ENCODE peak calls at places on chromosome 1, in seven cellular contexts. One of them, this sample, is unnamed.

GRCh38 chr1:103084176-103084575 is 24.1 kb downstream of the COL11A1 start:
- DNase-seq in right atrium auricular region: no peak
- DNase-seq in AG09309: no peak
- DNase-seq in Right ventricle myocardium superior: no peak
- DNase-seq in stimulated activated CD8-positive, alpha-beta memory T cell treated with anti-CD3 and anti-CD28 coated beads, Interleukin-15, amount 100 ng/mL, for 24 hours: no peak
- DNase-seq in epithelial cell of esophagus: no peak
- DNase-seq in heart left ventricle: no peak
- DNase-seq in this sample: no peak

GRCh38 chr1:117067528-117068370 is 7.6 kb downstream of the TTF2 start:
- DNase-seq in AG09309: no peak
- DNase-seq in heart left ventricle: peak; percentile 43
- DNase-seq in epithelial cell of esophagus: peak; percentile 66
- DNase-seq in Right ventricle myocardium superior: peak; percentile 53
- DNase-seq in right atrium auricular region: peak; percentile 67
- DNase-seq in stimulated activated CD8-positive, alpha-beta memory T cell treated with anti-CD3 and anti-CD28 coated beads, Interleukin-15, amount 100 ng/mL, for 24 hours: no peak
- DNase-seq in this sample: no peak

GRCh38 chr1:157852476-157852875 is 10.9 kb upstream of the CD5L start:
- DNase-seq in heart left ventricle: no peak
- DNase-seq in Right ventricle myocardium superior: no peak
- DNase-seq in right atrium auricular region: no peak
- DNase-seq in stimulated activated CD8-positive, alpha-beta memory T cell treated with anti-CD3 and anti-CD28 coated beads, Interleukin-15, amount 100 ng/mL, for 24 hours: no peak
- DNase-seq in AG09309: no peak
- DNase-seq in epithelial cell of esophagus: peak; percentile 73
- DNase-seq in this sample: no peak

GRCh38 chr1:205052689-205053088 is 9.7 kb downstream of the CNTN2 start:
- DNase-seq in AG09309: no peak
- DNase-seq in heart left ventricle: no peak
- DNase-seq in stimulated activated CD8-positive, alpha-beta memory T cell treated with anti-CD3 and anti-CD28 coated beads, Interleukin-15, amount 100 ng/mL, for 24 hours: no peak
- DNase-seq in Right ventricle myocardium superior: no peak
- DNase-seq in right atrium auricular region: no peak
- DNase-seq in epithelial cell of esophagus: no peak
- DNase-seq in this sample: no peak

GRCh38 chr1:89739844-89740216 is 81.0 kb upstream of the LRRC8D start:
- DNase-seq in Right ventricle myocardium superior: no peak
- DNase-seq in stimulated activated CD8-positive, alpha-beta memory T cell treated with anti-CD3 and anti-CD28 coated beads, Interleukin-15, amount 100 ng/mL, for 24 hours: no peak
- DNase-seq in right atrium auricular region: no peak
- DNase-seq in AG09309: no peak
- DNase-seq in heart left ventricle: no peak
- DNase-seq in epithelial cell of esophagus: no peak
- DNase-seq in this sample: no peak

GRCh38 chr1:13662498-13662897 is 37.5 kb upstream of the PRDM2 start:
- DNase-seq in AG09309: peak; percentile 48
- DNase-seq in right atrium auricular region: peak; percentile 63
- DNase-seq in heart left ventricle: no peak
- DNase-seq in Right ventricle myocardium superior: no peak
- DNase-seq in epithelial cell of esophagus: no peak
- DNase-seq in stimulated activated CD8-positive, alpha-beta memory T cell treated with anti-CD3 and anti-CD28 coated beads, Interleukin-15, amount 100 ng/mL, for 24 hours: no peak
- DNase-seq in this sample: no peak

GRCh38 chr1:211925016-211925415 is 94.5 kb upstream of the LPGAT1 start:
- DNase-seq in AG09309: no peak
- DNase-seq in right atrium auricular region: no peak
- DNase-seq in epithelial cell of esophagus: peak; percentile 74
- DNase-seq in stimulated activated CD8-positive, alpha-beta memory T cell treated with anti-CD3 and anti-CD28 coated beads, Interleukin-15, amount 100 ng/mL, for 24 hours: no peak
- DNase-seq in heart left ventricle: no peak
- DNase-seq in Right ventricle myocardium superior: no peak
- DNase-seq in this sample: no peak

GRCh38 chr1:205032512-205032911 is 10.5 kb upstream of the CNTN2 start:
- DNase-seq in AG09309: no peak
- DNase-seq in heart left ventricle: no peak
- DNase-seq in Right ventricle myocardium superior: no peak
- DNase-seq in stimulated activated CD8-positive, alpha-beta memory T cell treated with anti-CD3 and anti-CD28 coated beads, Interleukin-15, amount 100 ng/mL, for 24 hours: no peak
- DNase-seq in epithelial cell of esophagus: no peak
- DNase-seq in right atrium auricular region: no peak
- DNase-seq in this sample: no peak

GRCh38 chr1:221806984-221807383 is 65.1 kb upstream of the DUSP10 start:
- DNase-seq in heart left ventricle: no peak
- DNase-seq in epithelial cell of esophagus: no peak
- DNase-seq in Right ventricle myocardium superior: no peak
- DNase-seq in right atrium auricular region: no peak
- DNase-seq in AG09309: no peak
- DNase-seq in stimulated activated CD8-positive, alpha-beta memory T cell treated with anti-CD3 and anti-CD28 coated beads, Interleukin-15, amount 100 ng/mL, for 24 hours: no peak
- DNase-seq in this sample: no peak

GRCh38 chr1:150708595-150708994 is 11.6 kb upstream of the GOLPH3L start:
- DNase-seq in heart left ventricle: no peak
- DNase-seq in epithelial cell of esophagus: no peak
- DNase-seq in AG09309: no peak
- DNase-seq in stimulated activated CD8-positive, alpha-beta memory T cell treated with anti-CD3 and anti-CD28 coated beads, Interleukin-15, amount 100 ng/mL, for 24 hours: no peak
- DNase-seq in right atrium auricular region: no peak
- DNase-seq in Right ventricle myocardium superior: no peak
- DNase-seq in this sample: no peak

GRCh38 chr1:205688171-205688570 is 7.9 kb upstream of the SLC45A3 start:
- DNase-seq in heart left ventricle: no peak
- DNase-seq in right atrium auricular region: no peak
- DNase-seq in epithelial cell of esophagus: no peak
- DNase-seq in Right ventricle myocardium superior: no peak
- DNase-seq in stimulated activated CD8-positive, alpha-beta memory T cell treated with anti-CD3 and anti-CD28 coated beads, Interleukin-15, amount 100 ng/mL, for 24 hours: no peak
- DNase-seq in AG09309: no peak
- DNase-seq in this sample: no peak

GRCh38 chr1:58456470-58456869 is 90.1 kb downstream of the OMA1 start:
- DNase-seq in heart left ventricle: no peak
- DNase-seq in AG09309: peak; percentile 83
- DNase-seq in Right ventricle myocardium superior: no peak
- DNase-seq in epithelial cell of esophagus: no peak
- DNase-seq in stimulated activated CD8-positive, alpha-beta memory T cell treated with anti-CD3 and anti-CD28 coated beads, Interleukin-15, amount 100 ng/mL, for 24 hours: no peak
- DNase-seq in right atrium auricular region: no peak
- DNase-seq in this sample: no peak

GRCh38 chr1:156958247-156958714 is 37.8 kb downstream of the LRRC71 start:
- DNase-seq in epithelial cell of esophagus: no peak
- DNase-seq in Right ventricle myocardium superior: no peak
- DNase-seq in right atrium auricular region: no peak
- DNase-seq in heart left ventricle: no peak
- DNase-seq in stimulated activated CD8-positive, alpha-beta memory T cell treated with anti-CD3 and anti-CD28 coated beads, Interleukin-15, amount 100 ng/mL, for 24 hours: no peak
- DNase-seq in AG09309: no peak
- DNase-seq in this sample: no peak

GRCh38 chr1:165369255-165369848 is 12.8 kb upstream of the LMX1A start:
- DNase-seq in heart left ventricle: no peak
- DNase-seq in right atrium auricular region: no peak
- DNase-seq in stimulated activated CD8-positive, alpha-beta memory T cell treated with anti-CD3 and anti-CD28 coated beads, Interleukin-15, amount 100 ng/mL, for 24 hours: no peak
- DNase-seq in AG09309: no peak
- DNase-seq in epithelial cell of esophagus: peak; percentile 51
- DNase-seq in Right ventricle myocardium superior: peak; percentile 71
- DNase-seq in this sample: peak; percentile 83

GRCh38 chr1:205537386-205538018 is 33.0 kb downstream of the CDK18 start:
- DNase-seq in heart left ventricle: no peak
- DNase-seq in epithelial cell of esophagus: no peak
- DNase-seq in right atrium auricular region: no peak
- DNase-seq in AG09309: no peak
- DNase-seq in Right ventricle myocardium superior: no peak
- DNase-seq in stimulated activated CD8-positive, alpha-beta memory T cell treated with anti-CD3 and anti-CD28 coated beads, Interleukin-15, amount 100 ng/mL, for 24 hours: no peak
- DNase-seq in this sample: no peak